ENCODE peak calls at places on chromosome 14, in nine cellular contexts. U is SK-N-DZ; F is cardiac fibroblast; N is endodermal cell; X is A549; O is naive thymus-derived CD8-positive, alpha-beta T cell; A is activated CD4-positive, alpha-beta T cell treated with anti-CD3 and anti-CD28 coated beads, Interleukin-2, amount 50 U/mL, for 1 hour; E is type B pancreatic cell; T is Calu3. K is an unnamed sample.

GRCh38 chr14:48384786-48385185 is 709.4 kb upstream of the MDGA2 start:
- DNase-seq in U (no peak), F (no peak), N (no peak), X (no peak), O (no peak), A (no peak), E (no peak), T (no peak), K (no peak)

GRCh38 chr14:21308132-21308478 is 28.2 kb downstream of the RPGRIP1 start:
- DNase-seq in U (no peak), F (no peak), N (no peak), X (peak), O (no peak), A (no peak), E (no peak), T (no peak), K (no peak)

GRCh38 chr14:79487632-79488031 is 723.7 kb downstream of the DIO2 start:
- DNase-seq in U (no peak), F (no peak), N (peak), X (no peak), O (no peak), A (no peak), E (no peak), T (no peak), K (no peak)

GRCh38 chr14:100640481-100641273 is 53.5 kb upstream of the BEGAIN start:
- DNase-seq in U (no peak), F (no peak), N (no peak), X (no peak), O (peak), A (peak), E (no peak), T (no peak), K (no peak)

GRCh38 chr14:51357250-51357649 is 117.2 kb downstream of the TMX1 start:
- DNase-seq in U (no peak), F (no peak), N (no peak), X (no peak), O (no peak), A (no peak), E (no peak), T (no peak), K (no peak)

GRCh38 chr14:90168425-90169105 is 87.8 kb upstream of the PSMC1 start:
- DNase-seq in U (no peak), F (peak), N (no peak), X (no peak), O (no peak), A (no peak), E (no peak), T (no peak), K (no peak)

GRCh38 chr14:81336009-81336408 is 64.1 kb downstream of the STON2 start:
- DNase-seq in U (no peak), F (no peak), N (no peak), X (no peak), O (no peak), A (no peak), E (no peak), T (no peak), K (no peak)

GRCh38 chr14:35254736-35255135 is 37.4 kb upstream of the PSMA6 start:
- DNase-seq in U (no peak), F (no peak), N (no peak), X (no peak), O (no peak), A (no peak), E (no peak), T (no peak), K (no peak)

GRCh38 chr14:36935976-36936678 is 236.3 kb downstream of the SLC25A21 start:
- DNase-seq in U (no peak), F (peak), N (no peak), X (peak), O (no peak), A (no peak), E (no peak), T (no peak), K (no peak)

GRCh38 chr14:99244960-99245340 is 27.0 kb downstream of the BCL11B start:
- DNase-seq in U (no peak), F (no peak), N (no peak), X (no peak), O (no peak), A (no peak), E (no peak), T (no peak), K (no peak)

GRCh38 chr14:54631016-54631415 is 64.1 kb downstream of the SAMD4A start:
- DNase-seq in U (no peak), F (no peak), N (no peak), X (no peak), O (no peak), A (no peak), E (no peak), T (no peak), K (no peak)

GRCh38 chr14:100022772-100023451 is 42.3 kb upstream of the EVL start:
- DNase-seq in U (peak), F (peak), N (no peak), X (no peak), O (no peak), A (no peak), E (no peak), T (no peak), K (no peak)

GRCh38 chr14:106879241-106879640 is 1352.9 kb downstream of the TMEM121 start:
- DNase-seq in U (no peak), F (peak), N (no peak), X (peak), O (peak), A (peak), E (no peak), T (peak), K (peak)

GRCh38 chr14:22255042-22255441 is 334.0 kb downstream of the DAD1 start:
- DNase-seq in U (no peak), F (no peak), N (no peak), X (no peak), O (no peak), A (no peak), E (no peak), T (no peak), K (no peak)

GRCh38 chr14:93984070-93984469 is 7.7 kb upstream of the ASB2 start:
- DNase-seq in U (no peak), F (peak), N (peak), X (no peak), O (no peak), A (no peak), E (no peak), T (no peak), K (no peak)

GRCh38 chr14:49249022-49249421 is 337.2 kb downstream of the RPS29 start:
- DNase-seq in U (no peak), F (peak), N (no peak), X (no peak), O (no peak), A (no peak), E (no peak), T (no peak), K (no peak)

GRCh38 chr14:98931911-98932310 is 340.1 kb downstream of the BCL11B start:
- DNase-seq in U (no peak), F (no peak), N (no peak), X (no peak), O (peak), A (peak), E (no peak), T (no peak), K (no peak)

GRCh38 chr14:60618200-60618599 is 31.1 kb downstream of the SIX1 start:
- DNase-seq in U (no peak), F (no peak), N (no peak), X (no peak), O (no peak), A (no peak), E (no peak), T (no peak), K (no peak)

GRCh38 chr14:74979442-74980397 is 23.0 kb upstream of the EIF2B2 start:
- DNase-seq in U (peak), F (no peak), N (peak), X (no peak), O (no peak), A (no peak), E (no peak), T (no peak), K (no peak)

GRCh38 chr14:104120281-104120741 is 18.1 kb upstream of the KIF26A start:
- DNase-seq in U (no peak), F (no peak), N (peak), X (no peak), O (no peak), A (no peak), E (no peak), T (no peak), K (no peak)

GRCh38 chr14:74427651-74428050 is 1.6 kb upstream of the SYNDIG1L start:
- DNase-seq in U (no peak), F (no peak), N (no peak), X (no peak), O (no peak), A (no peak), E (peak), T (no peak), K (no peak)

GRCh38 chr14:66117600-66117999 is 368.6 kb upstream of the CCDC196 start:
- DNase-seq in U (no peak), F (peak), N (no peak), X (peak), O (no peak), A (no peak), E (no peak), T (peak), K (peak)

GRCh38 chr14:53180272-53181221 is 27.4 kb upstream of the DDHD1 start:
- DNase-seq in U (peak), F (peak), N (peak), X (peak), O (peak), A (peak), E (no peak), T (no peak), K (peak)

GRCh38 chr14:73283592-73284379 is 46.5 kb downstream of the PAPLN start:
- DNase-seq in U (no peak), F (no peak), N (peak), X (peak), O (no peak), A (no peak), E (no peak), T (no peak), K (no peak)

GRCh38 chr14:67285876-67286452 is 44.7 kb downstream of the PALS1 start:
- DNase-seq in U (peak), F (peak), N (no peak), X (peak), O (no peak), A (no peak), E (no peak), T (no peak), K (peak)

GRCh38 chr14:76473381-76474263 is 97.7 kb downstream of the ESRRB start:
- DNase-seq in U (peak), F (peak), N (peak), X (no peak), O (no peak), A (no peak), E (no peak), T (no peak), K (no peak)

GRCh38 chr14:92581966-92582566 is 68.5 kb downstream of the RIN3 start:
- DNase-seq in U (no peak), F (no peak), N (no peak), X (no peak), O (no peak), A (no peak), E (no peak), T (no peak), K (no peak)

GRCh38 chr14:35858521-35859209 is 32.5 kb downstream of the BRMS1L start:
- DNase-seq in U (no peak), F (peak), N (no peak), X (no peak), O (no peak), A (no peak), E (no peak), T (no peak), K (no peak)